ENCODE peak calls at places on chromosomes 7 and 10, in nine cellular contexts. J, H, E, G, N, Z, V, M and Q are unnamed samples.

GRCh38 chr7:91034459-91035368 is 229.5 kb upstream of the FZD1 start:
- DNase-seq in E (peak), H (peak), M (peak), G (no peak), V (no peak), J (peak), N (peak), Z (peak), Q (peak)

GRCh38 chr10:9342865-9343450 is 1288.5 kb downstream of the GATA3 start:
- DNase-seq in E (no peak), G (no peak), Z (no peak), N (peak), H (peak), M (no peak), J (peak), V (no peak), Q (no peak)

GRCh38 chr7:2757361-2757903 is 69.4 kb downstream of the AMZ1 start:
- DNase-seq in E (no peak), Z (no peak), J (peak), G (no peak), H (no peak), N (no peak), V (no peak), M (peak), Q (no peak)

GRCh38 chr7:23680417-23681405 is 712 bp downstream of the FAM221A start:
- DNase-seq in H (peak), N (peak), J (no peak), Z (no peak), V (peak), E (peak), M (peak), G (peak), Q (peak)

GRCh38 chr7:7570584-7570983 is 3.9 kb downstream of the MIOS start:
- DNase-seq in H (no peak), V (no peak), M (no peak), J (no peak), N (no peak), E (no peak), Z (no peak), G (no peak), Q (no peak)

GRCh38 chr7:46006723-46007122 is 85.7 kb upstream of the IGFBP3 start:
- DNase-seq in N (no peak), Z (no peak), M (no peak), G (no peak), V (no peak), J (no peak), E (no peak), H (no peak), Q (no peak)

GRCh38 chr10:93319096-93319495 is 163.0 kb downstream of the MYOF start:
- DNase-seq in V (no peak), N (no peak), E (no peak), M (no peak), J (no peak), Z (no peak), G (no peak), H (no peak), Q (no peak)

GRCh38 chr7:1531263-1531978 is 919 bp downstream of the MAFK start:
- DNase-seq in E (peak), Z (no peak), H (peak), V (no peak), N (peak), M (no peak), J (no peak), G (peak), Q (peak)

GRCh38 chr10:126135177-126135576 is 238.8 kb downstream of the FANK1 start:
- DNase-seq in V (no peak), M (no peak), J (no peak), N (peak), Z (no peak), G (no peak), H (peak), E (no peak), Q (no peak)

GRCh38 chr10:36720931-36721330 is 404.5 kb upstream of the ANKRD30A start:
- DNase-seq in M (no peak), H (no peak), G (no peak), E (no peak), J (no peak), V (no peak), N (no peak), Z (no peak), Q (no peak)

GRCh38 chr7:38858281-38858884 is 50.6 kb downstream of the VPS41 start:
- DNase-seq in V (no peak), G (no peak), J (peak), M (no peak), H (no peak), N (peak), E (no peak), Z (peak), Q (no peak)

GRCh38 chr10:121830101-121830500 is 97.7 kb downstream of the ATE1 start:
- DNase-seq in H (no peak), G (no peak), J (no peak), N (no peak), E (no peak), M (no peak), Z (no peak), V (no peak), Q (no peak)

GRCh38 chr10:132787253-132788179 is 1.6 kb upstream of the NKX6-2 start:
- DNase-seq in N (no peak), J (no peak), M (no peak), Z (no peak), H (peak), E (peak), V (no peak), G (no peak), Q (no peak)

GRCh38 chr7:128210590-128211570 is 30.2 kb upstream of the LEP start:
- DNase-seq in J (no peak), G (no peak), V (no peak), N (no peak), E (no peak), M (no peak), H (peak), Z (no peak), Q (no peak)

GRCh38 chr7:80210400-80210799 is 75.8 kb downstream of the GNAI1 start:
- DNase-seq in J (no peak), E (no peak), N (no peak), Z (no peak), V (no peak), G (no peak), H (no peak), M (no peak), Q (no peak)

GRCh38 chr7:142866361-142867096 is 11.7 kb downstream of the EPHB6 start:
- DNase-seq in J (no peak), G (peak), Z (no peak), E (peak), N (peak), V (no peak), H (peak), M (no peak), Q (peak)

GRCh38 chr10:67803588-67804394 is 34.2 kb downstream of the DNAJC12 start:
- DNase-seq in J (no peak), G (no peak), Z (no peak), E (no peak), H (no peak), N (peak), V (no peak), M (no peak), Q (no peak)